ENCODE peak calls at places on chromosomes 16 and 17, in four cellular contexts. X is GM12878, A is HepG2, H is H1. Q is an unnamed sample.

GRCh38 chr17:6995500-6996255 is at the start of gene ALOX12:
- DNase-seq in X (no peak), A (no peak), H (no peak), Q (no peak)

GRCh38 chr17:39143552-39144093 is 7.8 kb downstream of the PLXDC1 start:
- DNase-seq in X (no peak), A (no peak), H (no peak), Q (no peak)

GRCh38 chr17:28230011-28230410 is 89.0 kb upstream of the TMEM97 start:
- DNase-seq in X (no peak), A (no peak), H (no peak), Q (no peak)

GRCh38 chr16:75264531-75264998 is 13.1 kb upstream of the BCAR1 start:
- DNase-seq in X (no peak), A (no peak), H (no peak), Q (no peak)

GRCh38 chr17:29570521-29570920 is 2.0 kb downstream of the TP53I13 start:
- DNase-seq in X (no peak), A (no peak), H (no peak), Q (no peak)

GRCh38 chr17:35520043-35520442 is 17.4 kb downstream of the SLFN12L start:
- DNase-seq in X (no peak), A (no peak), H (no peak), Q (no peak)

GRCh38 chr17:64262125-64262421 is 987 bp downstream of the TEX2 start:
- DNase-seq in X (no peak), A (peak; percentile 41), H (no peak), Q (no peak)

GRCh38 chr16:74225278-74225677 is 71.3 kb upstream of the PSMD7 start:
- DNase-seq in X (no peak), A (no peak), H (no peak), Q (no peak)

GRCh38 chr16:64434526-64435069 is 687.3 kb downstream of the CDH11 start:
- DNase-seq in X (no peak), A (no peak), H (no peak), Q (no peak)

GRCh38 chr17:43599835-43600234 is 53.7 kb upstream of the ETV4 start:
- DNase-seq in X (no peak), A (no peak), H (no peak), Q (no peak)

GRCh38 chr16:8581923-8582580 is 8.3 kb downstream of the TMEM114 start:
- DNase-seq in X (no peak), A (no peak), H (no peak), Q (no peak)

GRCh38 chr16:84604477-84605013 is 13.3 kb downstream of the COTL1 start:
- DNase-seq in X (no peak), A (no peak), H (no peak), Q (no peak)

GRCh38 chr16:1678500-1679098 is 520 bp downstream of the JPT2 start:
- DNase-seq in X (no peak), A (peak; percentile 12), H (no peak), Q (no peak)

GRCh38 chr17:67400193-67400592 is 23.1 kb downstream of the PITPNC1 start:
- DNase-seq in X (no peak), A (no peak), H (no peak), Q (no peak)

GRCh38 chr17:7932949-7933348 is 943 bp downstream of the CNTROB start:
- DNase-seq in X (no peak), A (peak; percentile 21), H (no peak), Q (no peak)

GRCh38 chr16:26396511-26397235 is 670.1 kb upstream of the C16orf82 start:
- DNase-seq in X (no peak), A (no peak), H (no peak), Q (no peak)

GRCh38 chr17:40463122-40463550 is 19.9 kb downstream of the IGFBP4 start:
- DNase-seq in X (no peak), A (no peak), H (no peak), Q (no peak)

GRCh38 chr16:76942089-76942488 is 248.9 kb upstream of the MON1B start:
- DNase-seq in X (no peak), A (no peak), H (no peak), Q (no peak)
- TF ChIP-seq SUZ12 in X (no peak), A (no peak), H (no peak), Q (no peak)

DNA sequence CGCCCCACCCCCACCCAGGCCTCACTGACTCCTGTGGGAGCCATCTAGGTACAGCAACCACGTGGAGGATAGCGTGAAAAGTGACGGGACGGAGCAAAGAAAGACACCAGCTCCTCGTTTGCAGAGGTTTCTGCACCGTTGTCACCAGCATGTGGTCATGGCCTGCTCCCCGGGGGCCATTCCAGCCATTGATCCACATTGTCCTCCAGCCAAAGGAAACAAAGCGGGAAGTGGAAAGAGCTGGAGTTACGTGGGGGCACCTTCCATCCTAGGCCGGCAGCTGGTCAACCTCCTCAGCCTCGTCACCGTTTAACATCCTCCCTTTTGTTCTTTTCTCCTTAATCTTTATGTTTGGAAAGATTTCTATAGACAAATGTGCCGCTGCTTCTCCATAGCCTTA is 153.7 kb downstream of the RPTOR start:
- DNase-seq in X (no peak), A (no peak), H (no peak), Q (no peak)
- H3K4me1 ChIP-seq in X (peaks cover 6% of the 10 kb centered on the region), A (peaks cover 54% of the 10 kb centered on the region), H (no peaks in the 10 kb centered on the region), Q (peaks cover 10% of the 10 kb centered on the region)

GRCh38 chr16:23650674-23651073 is 9.4 kb downstream of the DCTN5 start:
- DNase-seq in X (no peak), A (no peak), H (no peak), Q (no peak)
- TF ChIP-seq ZNF274 in X (no peak), A (no peak), H (no peak), Q (no peak)

GRCh38 chr16:22971346-22971924 is 157.5 kb downstream of the HS3ST2 start:
- DNase-seq in X (no peak), A (no peak), H (no peak), Q (no peak)

GRCh38 chr16:22968931-22969330 is 155.0 kb downstream of the HS3ST2 start:
- DNase-seq in X (no peak), A (no peak), H (no peak), Q (no peak)

GRCh38 chr16:22970191-22970845 is 156.4 kb downstream of the HS3ST2 start:
- DNase-seq in X (no peak), A (no peak), H (no peak), Q (peak; percentile 59)

GRCh38 chr16:22967696-22968095 is 153.7 kb downstream of the HS3ST2 start:
- DNase-seq in X (no peak), A (no peak), H (no peak), Q (no peak)

DNA sequence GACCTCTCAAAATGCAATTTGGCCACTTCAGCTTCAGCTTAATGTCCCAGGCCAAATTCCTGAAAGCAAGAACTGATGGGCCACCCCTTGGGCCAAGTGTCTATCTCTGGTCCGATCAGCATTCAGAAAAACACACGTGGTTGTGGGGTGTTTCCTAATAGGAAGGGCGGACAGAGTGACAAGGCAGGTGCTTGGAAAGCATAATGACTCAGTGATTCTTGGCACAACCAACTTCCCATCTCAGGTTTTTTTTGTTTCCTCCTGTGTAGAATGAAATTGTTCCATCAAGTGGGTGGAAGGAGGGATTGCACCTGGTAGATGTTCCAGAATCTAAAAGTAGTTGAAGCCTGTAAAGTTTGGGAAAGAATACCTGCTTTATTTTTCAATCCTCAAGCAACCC is 155.6 kb downstream of the HS3ST2 start:
- DNase-seq in X (no peak), A (no peak), H (no peak), Q (no peak)
- TF ChIP-seq SUZ12 in X (no peak), A (no peak), H (no peak), Q (no peak)

GRCh38 chr17:57478433-57478832 is 222.1 kb downstream of the MSI2 start:
- DNase-seq in X (no peak), A (no peak), H (no peak), Q (no peak)
- H3K4me1 ChIP-seq in X (peaks cover 5% of the 10 kb centered on the region), A (peaks cover under 1% of the 10 kb centered on the region), H (peaks cover 19% of the 10 kb centered on the region), Q (peaks cover 34% of the 10 kb centered on the region)

GRCh38 chr16:89395150-89396142 is 94.9 kb downstream of the ANKRD11 start:
- DNase-seq in X (no peak), A (peak; percentile 97), H (no peak), Q (no peak)
- TF ChIP-seq ZNF274 in X (no peak), A (peak; percentile 95), H (no peak), Q (no peak)

DNA sequence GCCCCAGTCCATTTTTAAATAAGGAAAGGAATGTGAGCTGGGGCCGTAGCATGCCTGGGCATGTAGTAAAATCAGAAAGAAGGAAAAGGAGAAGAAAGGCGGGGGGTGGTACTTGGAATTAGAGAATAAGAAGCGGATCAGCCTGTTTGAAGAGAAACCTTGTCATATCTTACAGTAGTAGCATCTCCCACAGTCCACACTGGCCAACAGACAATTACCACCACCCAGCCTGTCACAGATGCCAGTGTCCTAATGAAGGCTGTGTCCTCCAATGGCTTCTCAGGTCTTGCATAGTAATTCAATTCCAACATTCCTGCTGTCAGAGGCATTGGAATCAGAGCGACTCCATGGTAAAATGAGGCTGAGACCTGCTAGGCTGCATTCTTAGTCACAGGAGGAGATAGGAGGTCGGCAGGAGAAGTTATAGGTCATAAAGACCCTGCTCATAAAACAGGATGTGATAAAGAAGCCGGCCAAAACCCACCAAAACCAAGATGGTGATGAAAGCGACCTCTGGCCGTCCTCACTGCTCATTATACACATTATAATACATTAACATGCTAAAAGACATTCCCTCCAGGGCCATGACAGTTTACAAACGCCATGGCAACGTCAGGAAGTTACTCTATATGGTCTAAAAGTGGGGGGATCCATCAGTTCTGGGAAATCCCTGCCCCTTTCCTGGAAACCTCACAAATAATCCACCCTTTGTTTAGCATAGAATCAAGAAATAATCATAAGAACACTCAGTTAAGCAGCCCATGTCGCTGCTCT is 9.5 kb upstream of the AKAP10 start:
- DNase-seq in X (no peak), A (no peak), H (no peak), Q (no peak)
- TF ChIP-seq SUZ12 in X (no peak), A (no peak), H (no peak), Q (no peak)